ENCODE peak calls at places on chromosomes 16 and 17, in five cellular contexts. A is sigmoid colon; P is stimulated activated CD4-positive, alpha-beta T cell treated with anti-CD3 and anti-CD28 coated beads, Interleukin-4, amount 100 ng/mL, for 24 hours; N is head of caudate nucleus; E is pancreas. O is an unnamed sample.

GRCh38 chr16:73382921-73383594 is 335.1 kb upstream of the ZFHX3 start:
- DNase-seq in A (no peak), P (no peak), N (no peak), E (no peak), O (no peak)

GRCh38 chr16:56193951-56194726 is 2.9 kb downstream of the GNAO1 start:
- DNase-seq in A (peak; percentile 94), P (peak; percentile 75), N (peak; percentile 93), E (peak; percentile 76), O (peak; percentile 92)

GRCh38 chr16:1466968-1467521 is 7.8 kb downstream of the CLCN7 start:
- DNase-seq in A (no peak), P (no peak), N (no peak), E (no peak), O (peak; percentile 24)

GRCh38 chr16:9647981-9648701 is 534.1 kb downstream of the GRIN2A start:
- DNase-seq in A (no peak), P (no peak), N (no peak), E (peak; percentile 22), O (peak; percentile 71)

GRCh38 chr16:28180660-28181556 is 30.9 kb downstream of the XPO6 start:
- DNase-seq in A (no peak), P (no peak), N (no peak), E (no peak), O (no peak)

GRCh38 chr16:11316331-11317015 is 28.8 kb upstream of the RMI2 start:
- DNase-seq in A (no peak), P (no peak), N (no peak), E (no peak), O (no peak)

GRCh38 chr16:85936761-85937343 is 37.9 kb downstream of the IRF8 start:
- DNase-seq in A (no peak), P (peak; percentile 36), N (no peak), E (no peak), O (no peak)

GRCh38 chr16:49528564-49529150 is 155.1 kb downstream of the C16orf78 start:
- DNase-seq in A (no peak), P (no peak), N (no peak), E (no peak), O (no peak)

GRCh38 chr16:19844945-19845641 is 39.6 kb downstream of the GPRC5B start:
- DNase-seq in A (no peak), P (no peak), N (no peak), E (no peak), O (no peak)

GRCh38 chr17:44203731-44204452 is 4.2 kb upstream of the ATXN7L3 start:
- DNase-seq in A (no peak), P (peak; percentile 59), N (no peak), E (no peak), O (peak; percentile 54)

GRCh38 chr16:15682105-15682570 is 32.1 kb downstream of the NDE1 start:
- DNase-seq in A (no peak), P (peak; percentile 57), N (peak; percentile 73), E (no peak), O (peak; percentile 7)

GRCh38 chr17:8289103-8289397 is 580 bp downstream of the RANGRF start:
- DNase-seq in A (no peak), P (no peak), N (no peak), E (no peak), O (no peak)

GRCh38 chr17:27657620-27658019 is 26.6 kb downstream of the LGALS9 start:
- DNase-seq in A (no peak), P (no peak), N (no peak), E (no peak), O (no peak)

GRCh38 chr16:10579965-10580918 is at the start of gene EMP2:
- DNase-seq in A (peak; percentile 93), P (no peak), N (peak; percentile 61), E (peak; percentile 70), O (peak; percentile 12)

GRCh38 chr17:78040561-78041400 is 82.3 kb downstream of the TNRC6C start:
- DNase-seq in A (peak; percentile 80), P (peak; percentile 27), N (peak; percentile 86), E (peak; percentile 52), O (peak; percentile 84)

GRCh38 chr16:15782573-15783365 is 74.1 kb downstream of the MYH11 start:
- DNase-seq in A (no peak), P (no peak), N (no peak), E (no peak), O (no peak)

O was measured in G401.